ENCODE peak calls at places on chromosomes 11 and 22, in eight cellular contexts. S is activated CD8-positive, alpha-beta T cell treated with anti-CD3 and anti-CD28 coated beads, Interleukin-2, amount 10 ng/mL, durations not matched to agents 7 days and 5 days; C is NCI-H1436; N is stimulated activated CD8-positive, alpha-beta memory T cell treated with anti-CD3 and anti-CD28 coated beads, Interleukin-4, amount 100 ng/mL, for 48 hours; Q is A549; L is AG09309; X is stimulated activated CD4-positive, alpha-beta T cell treated with anti-CD3 and anti-CD28 coated beads, Interleukin-2, amount 100 ng/mL, for 48 hours; D is mucosa of gallbladder. T is an unnamed sample.

GRCh38 chr11:111417766-111418435 is 38.8 kb upstream of the POU2AF1 start:
- DNase-seq in C (no peak), S (no peak), D (peak; percentile 70), N (no peak), L (no peak), X (no peak), Q (no peak), T (no peak)

GRCh38 chr11:46529086-46529905 is 64.5 kb downstream of the AMBRA1 start:
- DNase-seq in X (peak; percentile 71), N (peak; percentile 87), C (peak; percentile 59), L (no peak), D (peak; percentile 62), Q (peak; percentile 73), S (peak; percentile 85), T (peak; percentile 49)

GRCh38 chr11:40417627-40418026 is 1041.8 kb downstream of the LRRC4C start:
- DNase-seq in Q (no peak), S (no peak), D (no peak), X (no peak), L (no peak), C (no peak), N (no peak), T (no peak)

GRCh38 chr11:98358551-98358950 is 662.2 kb upstream of the CNTN5 start:
- DNase-seq in C (no peak), S (no peak), D (no peak), X (no peak), N (no peak), Q (no peak), L (no peak), T (no peak)

GRCh38 chr11:111303476-111303875 is 5.1 kb downstream of the POU2AF3 start:
- DNase-seq in X (no peak), D (peak; percentile 77), C (peak; percentile 32), L (no peak), N (no peak), Q (peak; percentile 62), S (no peak), T (no peak)

GRCh38 chr11:47185305-47186075 is 744 bp downstream of the PACSIN3 start:
- DNase-seq in C (no peak), D (no peak), S (no peak), Q (peak; percentile 46), N (no peak), L (no peak), X (no peak), T (no peak)

GRCh38 chr11:134519390-134519750 is 107.3 kb upstream of the B3GAT1 start:
- DNase-seq in C (no peak), N (no peak), S (no peak), L (no peak), D (no peak), Q (no peak), X (no peak), T (no peak)

GRCh38 chr22:30297276-30298004 is 8.1 kb upstream of the CASTOR1 start:
- DNase-seq in C (no peak), L (no peak), X (no peak), N (no peak), S (no peak), Q (no peak), D (no peak), T (no peak)

GRCh38 chr11:7637447-7638157 is 35.7 kb downstream of the CYB5R2 start:
- DNase-seq in S (no peak), D (peak; percentile 29), Q (no peak), N (no peak), X (no peak), L (peak; percentile 57), C (no peak), T (no peak)

GRCh38 chr22:48352086-48352911 is 1475.4 kb downstream of the BRD1 start:
- DNase-seq in L (no peak), X (no peak), S (no peak), N (no peak), Q (no peak), C (no peak), D (no peak), T (no peak)

GRCh38 chr11:45658292-45658991 is 7.0 kb downstream of the CHST1 start:
- DNase-seq in S (no peak), Q (no peak), N (peak; percentile 47), X (no peak), C (no peak), L (peak; percentile 14), D (peak; percentile 62), T (no peak)

GRCh38 chr11:119779195-119780071 is 50.4 kb upstream of the NECTIN1 start:
- DNase-seq in S (no peak), N (no peak), L (no peak), C (no peak), D (no peak), X (no peak), Q (no peak), T (no peak)

GRCh38 chr22:39731481-39731880 is 160.9 kb downstream of the CACNA1I start:
- DNase-seq in L (no peak), C (no peak), N (no peak), Q (no peak), D (no peak), X (no peak), S (no peak), T (no peak)

GRCh38 chr11:60711316-60711715 is 11.9 kb downstream of the MS4A8 start:
- DNase-seq in X (no peak), L (no peak), S (no peak), D (peak; percentile 40), C (no peak), N (no peak), Q (no peak), T (no peak)

GRCh38 chr22:24592846-24593809 is at the start of gene LRRC75B:
- DNase-seq in Q (peak; percentile 82), D (peak; percentile 91), N (peak; percentile 76), C (no peak), S (peak; percentile 40), L (peak; percentile 42), X (peak; percentile 31), T (peak; percentile 47)

GRCh38 chr22:44067033-44067432 is 42.9 kb downstream of the PARVB start:
- DNase-seq in N (no peak), L (no peak), S (no peak), X (no peak), C (no peak), D (no peak), Q (no peak), T (no peak)

GRCh38 chr11:69655479-69656394 is 14.8 kb downstream of the CCND1 start:
- DNase-seq in D (no peak), X (no peak), N (no peak), L (no peak), C (no peak), S (no peak), Q (no peak), T (no peak)

GRCh38 chr22:26887456-26887855 is 230.1 kb downstream of the MIAT start:
- DNase-seq in X (no peak), N (no peak), S (no peak), C (no peak), L (peak; percentile 68), Q (peak; percentile 47), D (no peak), T (no peak)

GRCh38 chr11:70503201-70503877 is 105.0 kb downstream of the CTTN start:
- DNase-seq in S (no peak), X (no peak), Q (no peak), C (no peak), L (no peak), D (no peak), N (no peak), T (no peak)

GRCh38 chr11:93198221-93198650 is 445 bp upstream of the SLC36A4 start:
- DNase-seq in S (no peak), X (no peak), D (no peak), N (no peak), Q (no peak), C (no peak), L (no peak), T (no peak)

GRCh38 chr22:45784357-45785277 is 113.0 kb downstream of the ATXN10 start:
- DNase-seq in Q (peak; percentile 39), N (no peak), D (no peak), S (no peak), X (no peak), C (no peak), L (no peak), T (no peak)

GRCh38 chr22:44207173-44207980 is 26.7 kb downstream of the PARVG start:
- DNase-seq in D (no peak), Q (no peak), C (no peak), N (no peak), L (no peak), S (no peak), X (no peak), T (no peak)

GRCh38 chr11:68354181-68354872 is 41.9 kb downstream of the LRP5 start:
- DNase-seq in Q (peak; percentile 91), X (no peak), D (peak; percentile 92), L (peak; percentile 95), N (no peak), S (no peak), C (no peak), T (peak; percentile 80)

GRCh38 chr22:24474221-24474620 is 20.9 kb upstream of the UPB1 start:
- DNase-seq in X (no peak), C (no peak), D (no peak), L (peak; percentile 66), Q (peak; percentile 36), N (no peak), S (no peak), T (peak; percentile 40)

GRCh38 chr22:29205598-29206371 is at the start of gene EMID1:
- DNase-seq in S (peak; percentile 32), L (no peak), N (peak; percentile 47), C (peak; percentile 25), X (no peak), D (no peak), Q (peak; percentile 13), T (no peak)

GRCh38 chr22:25892678-25893077 is 150.7 kb downstream of the MYO18B start:
- DNase-seq in Q (no peak), X (no peak), N (no peak), C (no peak), S (no peak), D (no peak), L (no peak), T (no peak)

GRCh38 chr11:71212871-71213559 is 39.4 kb downstream of the SHANK2 start:
- DNase-seq in S (no peak), L (no peak), D (no peak), C (no peak), Q (no peak), N (no peak), X (no peak), T (no peak)

GRCh38 chr11:123829745-123830144 is 23.6 kb upstream of the OR6M1 start:
- DNase-seq in X (no peak), N (no peak), D (no peak), S (no peak), C (no peak), L (no peak), Q (no peak), T (no peak)

GRCh38 chr11:73977856-73978519 is 4.7 kb downstream of the UCP2 start:
- DNase-seq in C (no peak), X (no peak), S (no peak), D (no peak), Q (no peak), L (no peak), N (no peak), T (no peak)

GRCh38 chr11:123797065-123797940 is 8.8 kb downstream of the OR6M1 start:
- DNase-seq in L (no peak), N (no peak), X (no peak), S (no peak), Q (no peak), D (no peak), C (no peak), T (no peak)

GRCh38 chr11:36211735-36212430 is 77.3 kb downstream of the COMMD9 start:
- DNase-seq in D (no peak), N (no peak), S (no peak), X (no peak), C (no peak), Q (no peak), L (no peak), T (no peak)

GRCh38 chr11:45737056-45737455 is 67.9 kb upstream of the SLC35C1 start:
- DNase-seq in C (no peak), X (no peak), L (peak; percentile 11), S (no peak), Q (no peak), D (no peak), N (no peak), T (no peak)

GRCh38 chr11:20669833-20670684 is 673 bp downstream of the NELL1 start:
- DNase-seq in C (no peak), D (no peak), S (no peak), L (no peak), Q (no peak), N (no peak), X (no peak), T (no peak)